ENCODE peak calls at places on chromosomes 1 and 21, in seven cellular contexts. Z, J, W, F, C, L and K are unnamed samples.

GRCh38 chr1:59487335-59488031 is 190.6 kb downstream of the FGGY start:
- DNase-seq in Z (peak; percentile 34), J (no peak), W (no peak), F (no peak), C (no peak), L (peak; percentile 71), K (no peak)

GRCh38 chr1:58922302-58923089 is 138.6 kb upstream of the JUN start:
- DNase-seq in Z (peak; percentile 44), J (no peak), W (no peak), F (no peak), C (no peak), L (peak; percentile 13), K (peak; percentile 73)

GRCh38 chr1:111736548-111737215 is 2.5 kb downstream of the INKA2 start:
- DNase-seq in Z (peak; percentile 45), J (no peak), W (no peak), F (no peak), C (no peak), L (no peak), K (no peak)

GRCh38 chr21:46014828-46015227 is 33.3 kb downstream of the COL6A1 start:
- DNase-seq in Z (no peak), J (no peak), W (no peak), F (no peak), C (no peak), L (no peak), K (no peak)

GRCh38 chr1:190119683-190120082 is 358.0 kb downstream of the BRINP3 start:
- DNase-seq in Z (no peak), J (peak; percentile 0), W (no peak), F (no peak), C (no peak), L (no peak), K (no peak)

GRCh38 chr21:34027727-34028461 is 45.5 kb upstream of the MRPS6 start:
- DNase-seq in Z (no peak), J (no peak), W (no peak), F (no peak), C (no peak), L (no peak), K (no peak)

GRCh38 chr1:243260221-243260880 is 4.5 kb downstream of the SDCCAG8 start:
- DNase-seq in Z (no peak), J (no peak), W (no peak), F (no peak), C (no peak), L (peak; percentile 35), K (no peak)

GRCh38 chr1:77759090-77760028 is at the start of gene USP33:
- DNase-seq in Z (peak; percentile 66), J (peak; percentile 92), W (peak; percentile 63), F (peak; percentile 93), C (peak; percentile 80), L (peak; percentile 94), K (peak; percentile 88)

GRCh38 chr1:40421694-40422384 is 28.4 kb upstream of the ZFP69B start:
- DNase-seq in Z (peak; percentile 23), J (no peak), W (no peak), F (no peak), C (no peak), L (no peak), K (no peak)

GRCh38 chr1:236168716-236169429 is 26.5 kb downstream of the GPR137B start:
- DNase-seq in Z (peak; percentile 53), J (no peak), W (peak; percentile 21), F (peak; percentile 70), C (no peak), L (peak; percentile 76), K (peak; percentile 51)

DNA sequence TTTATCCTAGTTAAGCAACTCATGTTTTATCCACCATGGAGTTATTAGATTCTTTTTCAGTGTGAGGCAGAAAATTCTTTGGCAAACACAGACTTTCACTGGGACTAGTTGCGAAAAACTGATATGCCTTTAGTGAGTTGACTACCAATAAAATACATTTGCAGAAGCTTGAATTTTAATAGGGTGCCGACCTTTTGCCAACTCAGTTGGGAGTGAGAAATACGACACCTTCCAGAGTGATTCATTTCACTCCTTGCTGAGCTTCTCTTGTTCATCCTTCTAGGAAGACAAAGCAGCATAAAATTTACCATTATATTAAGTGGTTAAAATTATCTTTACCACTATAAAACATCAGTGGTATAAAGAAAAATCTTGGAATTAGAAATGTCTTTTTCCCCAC is 1.2 kb upstream of the KRTAP23-1 start:
- DNase-seq in Z (no peak), J (peak; percentile 21), W (no peak), F (no peak), C (no peak), L (no peak), K (no peak)
- H3K18ac ChIP-seq in Z (no peak overlapping the region), J (no peak overlapping the region), W (no peak overlapping the region), F (no peak overlapping the region), C (no peak overlapping the region), L (no peak overlapping the region), K (no peak overlapping the region)

GRCh38 chr1:162500805-162501204 is 3.2 kb downstream of the UHMK1 start:
- DNase-seq in Z (peak; percentile 36), J (no peak), W (no peak), F (no peak), C (no peak), L (no peak), K (no peak)
- H3K18ac ChIP-seq in Z (peak overlapping the region; percentile 33), J (no peak overlapping the region), W (no peak overlapping the region), F (no peak overlapping the region), C (no peak overlapping the region), L (no peak overlapping the region), K (no peak overlapping the region)

GRCh38 chr1:242056988-242057744 is 58.3 kb upstream of the MAP1LC3C start:
- DNase-seq in Z (no peak), J (no peak), W (no peak), F (no peak), C (no peak), L (no peak), K (no peak)
- H3K18ac ChIP-seq in Z (no peak overlapping the region), J (no peak overlapping the region), W (peak overlapping the region; percentile 60), F (no peak overlapping the region), C (peak overlapping the region; percentile 27), L (no peak overlapping the region), K (no peak overlapping the region)

DNA sequence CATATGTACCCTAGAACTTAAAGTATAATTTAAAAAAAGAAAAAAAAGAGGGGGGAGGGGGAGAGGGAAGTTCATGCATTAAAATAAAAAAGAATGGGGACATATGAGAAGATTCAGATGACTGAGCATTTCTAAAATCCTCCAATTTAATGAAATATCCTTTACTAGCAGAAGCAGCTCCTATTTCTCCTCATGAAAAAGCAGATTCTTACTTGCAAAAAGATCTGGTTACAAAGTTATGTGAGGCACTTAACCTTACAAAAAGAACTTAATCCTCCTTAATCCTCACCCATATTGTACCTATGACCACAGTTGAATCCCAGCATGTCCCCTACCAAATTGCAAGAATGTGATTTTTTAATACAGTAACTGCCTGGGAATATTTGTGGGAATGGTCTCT is 298.5 kb downstream of the SRGAP2C start:
- DNase-seq in Z (no peak), J (peak; percentile 5), W (no peak), F (no peak), C (no peak), L (no peak), K (no peak)
- H3K18ac ChIP-seq in Z (no peak overlapping the region), J (no peak overlapping the region), W (no peak overlapping the region), F (no peak overlapping the region), C (no peak overlapping the region), L (no peak overlapping the region), K (no peak overlapping the region)

GRCh38 chr1:113380075-113380474 is 10.2 kb upstream of the MAGI3 start:
- DNase-seq in Z (no peak), J (no peak), W (no peak), F (no peak), C (no peak), L (no peak), K (no peak)
- H3K18ac ChIP-seq in Z (no peak overlapping the region), J (no peak overlapping the region), W (no peak overlapping the region), F (no peak overlapping the region), C (no peak overlapping the region), L (no peak overlapping the region), K (no peak overlapping the region)